ENCODE peak calls at places on chromosomes 2 and 18, in five cellular contexts. J, R, G, Z and U are unnamed samples.

GRCh38 chr2:70443726-70444125 is 109.9 kb downstream of the TGFA start:
- DNase-seq in J (no peak), R (no peak), G (no peak), Z (no peak), U (no peak)

GRCh38 chr2:196101325-196101981 is 32.8 kb upstream of the DNAH7 start:
- DNase-seq in J (no peak), R (no peak), G (no peak), Z (no peak), U (no peak)

GRCh38 chr18:79634593-79634992 is 45.0 kb upstream of the CTDP1 start:
- DNase-seq in J (no peak), R (no peak), G (no peak), Z (no peak), U (no peak)

GRCh38 chr2:45450633-45451032 is 160.4 kb downstream of the SRBD1 start:
- DNase-seq in J (no peak), R (no peak), G (no peak), Z (no peak), U (no peak)

GRCh38 chr2:218086493-218086892 is 17.4 kb downstream of the RUFY4 start:
- DNase-seq in J (no peak), R (no peak), G (no peak), Z (no peak), U (no peak)

GRCh38 chr2:231228974-231229373 is 30.5 kb downstream of the ARMC9 start:
- DNase-seq in J (no peak), R (no peak), G (no peak), Z (no peak), U (no peak)

GRCh38 chr2:20203072-20203471 is 21.9 kb downstream of the SDC1 start:
- DNase-seq in J (no peak), R (no peak), G (no peak), Z (no peak), U (no peak)

GRCh38 chr2:237701859-237702370 is 74.5 kb downstream of the LRRFIP1 start:
- DNase-seq in J (no peak), R (no peak), G (no peak), Z (no peak), U (no peak)

GRCh38 chr2:121258066-121258465 is 26.9 kb downstream of the TFCP2L1 start:
- DNase-seq in J (no peak), R (no peak), G (no peak), Z (no peak), U (no peak)

GRCh38 chr2:186328848-186329247 is 157.2 kb upstream of the ZC3H15 start:
- DNase-seq in J (no peak), R (no peak), G (no peak), Z (no peak), U (no peak)

GRCh38 chr18:68098655-68099054 is 582.1 kb upstream of the DSEL start:
- DNase-seq in J (no peak), R (no peak), G (no peak), Z (no peak), U (no peak)

GRCh38 chr2:221397179-221397578 is 174.9 kb downstream of the EPHA4 start:
- DNase-seq in J (no peak), R (peak), G (no peak), Z (no peak), U (peak)

GRCh38 chr2:150485114-150485870 is 2.2 kb downstream of the RND3 start:
- DNase-seq in J (peak), R (peak), G (no peak), Z (peak), U (peak)

GRCh38 chr18:499351-500229 is 911 bp downstream of the COLEC12 start:
- DNase-seq in J (no peak), R (peak), G (no peak), Z (no peak), U (peak)

GRCh38 chr2:42036413-42036812 is 11.4 kb upstream of the PKDCC start:
- DNase-seq in J (no peak), R (no peak), G (no peak), Z (peak), U (no peak)

GRCh38 chr2:46145840-46146239 is 151.4 kb upstream of the EPAS1 start:
- DNase-seq in J (no peak), R (no peak), G (no peak), Z (no peak), U (no peak)

GRCh38 chr18:50563376-50563775 is 3.5 kb downstream of the MAPK4 start:
- DNase-seq in J (no peak), R (no peak), G (no peak), Z (no peak), U (no peak)

GRCh38 chr2:182915369-182916326 is 49.2 kb upstream of the FRZB start:
- DNase-seq in J (no peak), R (peak), G (no peak), Z (no peak), U (no peak)

GRCh38 chr18:59697236-59697932 is at the start of gene CCBE1:
- DNase-seq in J (peak), R (peak), G (no peak), Z (peak), U (peak)

GRCh38 chr2:199685669-199686068 is 165.3 kb downstream of the FTCDNL1 start:
- DNase-seq in J (no peak), R (no peak), G (no peak), Z (no peak), U (no peak)

GRCh38 chr18:21930177-21930576 is 189.6 kb downstream of the MIB1 start:
- DNase-seq in J (no peak), R (no peak), G (no peak), Z (no peak), U (no peak)

GRCh38 chr2:152609174-152609573 is 108.1 kb downstream of the PRPF40A start:
- DNase-seq in J (no peak), R (no peak), G (no peak), Z (no peak), U (no peak)

GRCh38 chr2:143329288-143329687 is 200.1 kb downstream of the ARHGAP15 start:
- DNase-seq in J (no peak), R (no peak), G (no peak), Z (no peak), U (no peak)

GRCh38 chr2:133676392-133677130 is 108.3 kb upstream of the NCKAP5 start:
- DNase-seq in J (no peak), R (peak), G (no peak), Z (no peak), U (no peak)

GRCh38 chr2:188668017-188668663 is 306.0 kb upstream of the COL3A1 start:
- DNase-seq in J (no peak), R (no peak), G (no peak), Z (no peak), U (no peak)

GRCh38 chr18:74506405-74507119 is 10.4 kb downstream of the CNDP2 start:
- DNase-seq in J (no peak), R (no peak), G (no peak), Z (no peak), U (no peak)

GRCh38 chr2:183010112-183010511 is 28.1 kb downstream of the NCKAP1 start:
- DNase-seq in J (no peak), R (no peak), G (no peak), Z (peak), U (no peak)

GRCh38 chr18:47050468-47050867 is 15.0 kb upstream of the ELOA2 start:
- DNase-seq in J (no peak), R (peak), G (no peak), Z (peak), U (peak)

GRCh38 chr2:46325178-46325928 is 28.1 kb downstream of the EPAS1 start:
- DNase-seq in J (no peak), R (no peak), G (no peak), Z (no peak), U (no peak)

GRCh38 chr18:77144451-77145118 is 12.0 kb upstream of the MBP start:
- DNase-seq in J (no peak), R (no peak), G (no peak), Z (no peak), U (no peak)

GRCh38 chr2:217177687-217178086 is 317.8 kb upstream of the TNP1 start:
- DNase-seq in J (no peak), R (no peak), G (no peak), Z (no peak), U (no peak)

GRCh38 chr2:222866358-222866960 is 5.6 kb downstream of the ACSL3 start:
- DNase-seq in J (no peak), R (no peak), G (no peak), Z (no peak), U (no peak)

GRCh38 chr2:137172162-137172561 is 406.8 kb downstream of the THSD7B start:
- DNase-seq in J (no peak), R (no peak), G (no peak), Z (no peak), U (no peak)

GRCh38 chr2:65486802-65487201 is 54.4 kb upstream of the SPRED2 start:
- DNase-seq in J (no peak), R (no peak), G (no peak), Z (no peak), U (no peak)

GRCh38 chr2:44620189-44620990 is 258.6 kb downstream of the CAMKMT start:
- DNase-seq in J (no peak), R (no peak), G (no peak), Z (no peak), U (no peak)

GRCh38 chr18:22637787-22638186 is 220.1 kb upstream of the CTAGE1 start:
- DNase-seq in J (no peak), R (peak), G (no peak), Z (no peak), U (no peak)

GRCh38 chr2:54386993-54387590 is 69.0 kb upstream of the SPTBN1 start:
- DNase-seq in J (peak), R (no peak), G (no peak), Z (no peak), U (no peak)

GRCh38 chr2:27507293-27507692 is 10.7 kb downstream of the GCKR start:
- DNase-seq in J (no peak), R (no peak), G (no peak), Z (no peak), U (no peak)

GRCh38 chr2:75565523-75566449 is 5.0 kb upstream of the EVA1A start:
- DNase-seq in J (no peak), R (no peak), G (no peak), Z (no peak), U (no peak)